ENCODE peak calls at places on chromosomes 13 and 19, in seven cellular contexts. X is lung; W is endothelial cell; D is CD4-positive, alpha-beta T cell; T is sigmoid colon; K is lower leg skin; E is endodermal cell. L is an unnamed sample.

GRCh38 chr13:50468849-50469669 is 374.4 kb downstream of the DLEU7 start:
- DNase-seq in X (no peak), W (no peak), D (no peak), T (no peak), K (no peak), E (no peak), L (no peak)

GRCh38 chr19:8611890-8612806 is 1.6 kb upstream of the ADAMTS10 start:
- DNase-seq in X (no peak), W (no peak), D (no peak), T (peak), K (peak), E (peak), L (no peak)

GRCh38 chr13:77872995-77873394 is 45.6 kb downstream of the EDNRB start:
- DNase-seq in X (no peak), W (no peak), D (no peak), T (no peak), K (no peak), E (no peak), L (no peak)

GRCh38 chr13:68490594-68490993 is 1260.5 kb upstream of the PCDH9 start:
- DNase-seq in X (no peak), W (no peak), D (no peak), T (no peak), K (no peak), E (no peak), L (no peak)

GRCh38 chr19:5654931-5655330 is 25.4 kb downstream of the MICOS13 start:
- DNase-seq in X (no peak), W (no peak), D (no peak), T (peak), K (no peak), E (no peak), L (no peak)

GRCh38 chr13:114035186-114035582 is 61.3 kb upstream of the C13orf46 start:
- DNase-seq in X (no peak), W (no peak), D (no peak), T (no peak), K (no peak), E (no peak), L (no peak)

GRCh38 chr19:13020002-13020414 is 24.7 kb downstream of the NFIX start:
- DNase-seq in X (no peak), W (no peak), D (no peak), T (no peak), K (no peak), E (peak), L (no peak)

GRCh38 chr13:78827471-78827870 is 168.5 kb upstream of the OBI1 start:
- DNase-seq in X (no peak), W (no peak), D (no peak), T (no peak), K (no peak), E (peak), L (no peak)

GRCh38 chr19:32287811-32288227 is 57.6 kb upstream of the ZNF507 start:
- DNase-seq in X (peak), W (peak), D (no peak), T (peak), K (peak), E (peak), L (peak)

GRCh38 chr19:17473041-17473440 is 2.7 kb downstream of the SLC27A1 start:
- DNase-seq in X (no peak), W (no peak), D (no peak), T (no peak), K (no peak), E (no peak), L (no peak)

GRCh38 chr13:30148171-30148754 is 159.1 kb downstream of the KATNAL1 start:
- DNase-seq in X (no peak), W (no peak), D (peak), T (no peak), K (no peak), E (no peak), L (no peak)

GRCh38 chr13:111905609-111905945 is 161.4 kb upstream of the SOX1 start:
- DNase-seq in X (no peak), W (no peak), D (no peak), T (no peak), K (no peak), E (no peak), L (no peak)

GRCh38 chr19:24054044-24054935 is 32.7 kb upstream of the ZNF254 start:
- DNase-seq in X (no peak), W (no peak), D (no peak), T (no peak), K (peak), E (no peak), L (no peak)

GRCh38 chr13:52411629-52412028 is 5.7 kb upstream of the THSD1 start:
- DNase-seq in X (no peak), W (no peak), D (no peak), T (no peak), K (no peak), E (no peak), L (no peak)

GRCh38 chr13:95530178-95530577 is 22.3 kb upstream of the CLDN10 start:
- DNase-seq in X (peak), W (no peak), D (no peak), T (no peak), K (no peak), E (no peak), L (no peak)

GRCh38 chr13:41019027-41019487 is at the start of gene ELF1:
- DNase-seq in X (peak), W (no peak), D (peak), T (no peak), K (peak), E (no peak), L (peak)

GRCh38 chr19:40191836-40192646 is 815 bp downstream of the MAP3K10 start:
- DNase-seq in X (no peak), W (peak), D (no peak), T (peak), K (no peak), E (peak), L (peak)

GRCh38 chr19:41330946-41331678 is 21.1 kb downstream of the CCDC97 start:
- DNase-seq in X (no peak), W (no peak), D (no peak), T (no peak), K (no peak), E (peak), L (no peak)

GRCh38 chr19:14237011-14237941 is 31.3 kb upstream of the ADGRL1 start:
- DNase-seq in X (no peak), W (no peak), D (no peak), T (no peak), K (no peak), E (no peak), L (no peak)

GRCh38 chr13:22432690-22433089 is 748.1 kb upstream of the SGCG start:
- DNase-seq in X (no peak), W (no peak), D (no peak), T (no peak), K (no peak), E (no peak), L (no peak)

GRCh38 chr13:26254583-26255102 is 714 bp downstream of the CDK8 start:
- DNase-seq in X (peak), W (peak), D (peak), T (peak), K (peak), E (peak), L (peak)

GRCh38 chr19:3880471-3881271 is at the start of gene ATCAY:
- DNase-seq in X (no peak), W (no peak), D (no peak), T (no peak), K (no peak), E (peak), L (no peak)

GRCh38 chr19:31511696-31512095 is 162.5 kb upstream of the TSHZ3 start:
- DNase-seq in X (no peak), W (no peak), D (no peak), T (no peak), K (no peak), E (no peak), L (no peak)

GRCh38 chr13:74316531-74316930 is 182.3 kb upstream of the KLF12 start:
- DNase-seq in X (no peak), W (no peak), D (no peak), T (no peak), K (no peak), E (no peak), L (no peak)

GRCh38 chr13:84126671-84127171 is 244.4 kb upstream of the SLITRK1 start:
- DNase-seq in X (no peak), W (no peak), D (no peak), T (no peak), K (no peak), E (no peak), L (no peak)

GRCh38 chr13:36997716-36998427 is 1.3 kb downstream of the ALG5 start:
- DNase-seq in X (no peak), W (no peak), D (no peak), T (no peak), K (no peak), E (no peak), L (no peak)

GRCh38 chr13:20193924-20194631 is 1.3 kb upstream of the GJB2 start:
- DNase-seq in X (no peak), W (no peak), D (no peak), T (no peak), K (no peak), E (peak), L (no peak)

GRCh38 chr13:33799950-33800592 is 17.9 kb upstream of the RFC3 start:
- DNase-seq in X (no peak), W (no peak), D (no peak), T (no peak), K (no peak), E (no peak), L (no peak)

GRCh38 chr19:50377051-50377441 is 789 bp downstream of the NR1H2 start:
- DNase-seq in X (no peak), W (no peak), D (peak), T (peak), K (no peak), E (peak), L (peak)

GRCh38 chr19:44789943-44790467 is 12.3 kb downstream of the CBLC start:
- DNase-seq in X (no peak), W (no peak), D (no peak), T (no peak), K (no peak), E (no peak), L (no peak)

GRCh38 chr19:35090160-35090794 is 25.3 kb upstream of the FXYD3 start:
- DNase-seq in X (peak), W (peak), D (peak), T (no peak), K (peak), E (peak), L (peak)

GRCh38 chr13:38875186-38875875 is 115.3 kb downstream of the STOML3 start:
- DNase-seq in X (no peak), W (no peak), D (no peak), T (no peak), K (no peak), E (no peak), L (no peak)

GRCh38 chr19:38210458-38210987 is 13.5 kb downstream of the DPF1 start:
- DNase-seq in X (no peak), W (peak), D (no peak), T (peak), K (no peak), E (peak), L (no peak)

GRCh38 chr13:37345869-37346268 is 240.4 kb upstream of the CSNK1A1L start:
- DNase-seq in X (no peak), W (no peak), D (no peak), T (no peak), K (no peak), E (no peak), L (no peak)

GRCh38 chr13:91544723-91545122 is 146.3 kb downstream of the GPC5 start:
- DNase-seq in X (no peak), W (peak), D (no peak), T (no peak), K (no peak), E (peak), L (no peak)

GRCh38 chr19:17908244-17908643 is 24.6 kb upstream of the CCDC124 start:
- DNase-seq in X (no peak), W (no peak), D (no peak), T (no peak), K (no peak), E (no peak), L (no peak)

GRCh38 chr13:90968510-90968909 is 379.0 kb upstream of the MIR17HG start:
- DNase-seq in X (no peak), W (peak), D (no peak), T (no peak), K (no peak), E (peak), L (no peak)

GRCh38 chr19:38285567-38285966 is 18.5 kb upstream of the C19orf33 start:
- DNase-seq in X (no peak), W (no peak), D (no peak), T (no peak), K (no peak), E (no peak), L (no peak)

DNA sequence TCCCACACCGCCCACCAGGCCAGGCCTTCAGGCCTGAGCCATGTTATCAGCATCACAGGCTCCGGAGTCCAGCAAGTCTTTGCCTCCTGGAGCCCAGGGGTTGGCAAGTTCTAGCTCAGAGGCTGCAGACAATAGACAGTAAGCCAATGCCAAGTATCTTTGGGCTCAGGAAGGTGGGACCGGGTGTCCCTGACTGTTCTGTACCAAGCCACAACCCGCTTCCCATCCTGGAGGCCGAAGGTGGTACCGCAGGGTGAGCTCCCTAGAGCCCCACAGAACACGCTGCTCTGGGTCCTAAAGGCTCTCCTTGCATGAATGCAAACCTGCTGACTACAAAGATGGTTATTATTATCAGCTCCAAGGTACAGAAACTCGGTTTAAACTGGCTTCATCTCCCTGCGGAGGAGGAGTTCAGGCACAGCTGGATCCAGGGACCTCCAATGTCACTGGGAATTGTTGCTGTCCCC is 5.5 kb upstream of the FSTL3 start:
- DNase-seq in X (no peak), W (no peak), D (no peak), T (no peak), K (no peak), E (peak), L (no peak)
- TF ChIP-seq CTCF in X (no peak), W (peak), D (no peak), T (no peak), K (no peak), E (peak), L (no peak)

GRCh38 chr19:52351512-52351911 is 15.5 kb downstream of the ZNF610 start:
- DNase-seq in X (no peak), W (peak), D (no peak), T (no peak), K (no peak), E (peak), L (no peak)
- TF ChIP-seq CTCF in X (no peak), W (no peak), D (no peak), T (no peak), K (no peak), E (peak), L (no peak)

GRCh38 chr19:1905863-1906375 is 720 bp downstream of the ADAT3 start:
- DNase-seq in X (no peak), W (no peak), D (no peak), T (no peak), K (no peak), E (no peak), L (no peak)
- TF ChIP-seq CTCF in X (no peak), W (no peak), D (no peak), T (no peak), K (no peak), E (no peak), L (no peak)

DNA sequence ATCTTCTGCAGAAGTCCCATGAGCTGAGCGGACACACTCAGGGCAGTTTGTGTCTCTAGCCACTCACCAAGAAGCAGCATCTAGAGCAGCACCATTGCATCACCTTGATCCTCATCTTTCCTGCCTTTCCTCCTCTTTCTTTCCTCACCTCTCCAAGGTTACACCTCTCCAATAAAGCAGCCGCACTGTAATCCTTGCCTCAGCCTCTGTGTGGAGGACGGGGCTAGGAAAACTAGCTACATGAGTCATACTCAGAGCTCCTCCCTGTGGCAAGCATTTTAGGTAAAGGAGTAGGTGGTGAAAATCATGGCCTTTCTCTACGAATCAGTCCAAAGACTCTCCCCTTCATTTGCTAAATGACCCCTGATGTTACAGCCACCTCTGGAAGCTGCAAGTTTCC is 108.8 kb downstream of the DNAJC15 start:
- DNase-seq in X (no peak), W (peak), D (no peak), T (no peak), K (no peak), E (peak), L (peak)
- TF ChIP-seq CTCF in X (peak), W (no peak), D (peak), T (no peak), K (no peak), E (peak), L (peak)

GRCh38 chr13:63954683-63955082 is 2539.0 kb upstream of the PCDH20 start:
- DNase-seq in X (no peak), W (no peak), D (no peak), T (no peak), K (no peak), E (peak), L (no peak)
- TF ChIP-seq CTCF in X (no peak), W (no peak), D (no peak), T (no peak), K (no peak), E (peak), L (no peak)

DNA sequence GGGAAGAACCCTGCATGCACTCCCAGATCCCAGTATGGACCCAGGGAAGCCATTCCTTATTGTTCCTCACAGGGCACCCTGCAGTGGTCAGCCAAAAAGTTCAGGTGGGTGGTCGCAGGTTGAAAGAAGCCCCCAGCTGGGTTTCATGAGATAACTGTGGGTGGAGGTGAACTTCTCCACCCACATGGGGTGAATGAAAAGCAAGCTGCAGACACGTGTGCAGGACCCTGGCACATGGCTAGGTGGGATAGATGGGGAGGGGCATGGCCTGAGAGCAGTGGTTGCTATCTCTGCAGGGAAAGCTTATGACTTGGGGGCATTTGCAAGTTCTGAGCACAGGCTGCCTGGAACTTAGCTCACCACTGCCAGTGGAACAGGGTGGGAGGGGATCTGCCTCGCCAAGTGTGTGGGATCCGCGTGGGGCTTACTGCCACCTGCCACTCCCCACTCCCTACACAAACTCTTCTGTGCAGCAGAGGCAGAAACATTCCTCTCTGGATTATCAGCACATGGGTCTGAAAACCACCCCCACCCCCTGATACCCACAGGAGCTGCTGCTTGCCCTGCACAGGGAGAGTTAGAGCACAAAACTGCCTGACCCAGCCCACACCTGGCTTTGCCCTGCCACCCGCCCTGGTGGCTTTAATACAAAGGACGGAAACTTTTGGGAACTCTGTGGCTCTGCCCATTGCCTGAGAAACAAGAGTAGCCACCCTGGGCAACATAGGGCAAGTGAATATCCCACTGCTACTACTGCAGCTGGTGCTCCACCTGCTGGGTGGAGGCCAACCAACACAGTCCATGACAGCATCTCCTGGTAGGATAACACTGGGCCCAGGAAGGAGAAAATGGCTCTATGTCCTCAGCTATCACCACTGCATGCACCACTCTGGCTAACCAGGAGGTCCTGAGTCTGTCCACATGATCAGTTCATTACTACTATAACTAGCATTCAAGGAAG is 24.4 kb downstream of the PLA2G4C start:
- DNase-seq in X (no peak), W (no peak), D (no peak), T (no peak), K (no peak), E (peak), L (peak)
- TF ChIP-seq CTCF in X (no peak), W (no peak), D (no peak), T (no peak), K (no peak), E (peak), L (peak)

GRCh38 chr13:44142911-44143665 is 230.5 kb upstream of the SERP2 start:
- DNase-seq in X (no peak), W (no peak), D (no peak), T (no peak), K (no peak), E (no peak), L (peak)

GRCh38 chr13:44140146-44140545 is 233.5 kb upstream of the SERP2 start:
- DNase-seq in X (no peak), W (no peak), D (no peak), T (no peak), K (no peak), E (peak), L (peak)

GRCh38 chr13:44141213-44141724 is 232.4 kb upstream of the SERP2 start:
- DNase-seq in X (peak), W (no peak), D (no peak), T (no peak), K (no peak), E (no peak), L (no peak)

GRCh38 chr13:44142540-44142867 is 231.1 kb upstream of the SERP2 start:
- DNase-seq in X (no peak), W (peak), D (no peak), T (no peak), K (no peak), E (no peak), L (no peak)

GRCh38 chr13:44141725-44142539 is 231.7 kb upstream of the SERP2 start:
- DNase-seq in X (peak), W (peak), D (peak), T (peak), K (peak), E (peak), L (peak)
- TF ChIP-seq CTCF in X (no peak), W (no peak), D (no peak), T (no peak), K (no peak), E (no peak), L (no peak)